ENCODE peak calls at places on chromosomes 1 and 21, in nine cellular contexts. G, A, E, C, Z, T, M, U and Y are unnamed samples.
A peak's percentile ranks its signal among the peaks of the same experiment; 100 is the strongest.

GRCh38 chr1:46529031-46529630 is 22.3 kb downstream of the KNCN start:
- DNase-seq in A (no peak), M (no peak), G (no peak), E (no peak), C (no peak), Z (no peak), U (no peak), T (peak; percentile 79), Y (no peak)

GRCh38 chr1:209926045-209926444 is 12.0 kb upstream of the SYT14 start:
- DNase-seq in T (peak; percentile 75), G (no peak), Z (no peak), C (no peak), M (no peak), U (no peak), A (peak; percentile 94), E (no peak), Y (no peak)

GRCh38 chr1:9705337-9706098 is 54.0 kb downstream of the PIK3CD start:
- DNase-seq in Z (no peak), M (no peak), A (no peak), E (no peak), G (no peak), U (peak; percentile 2), T (no peak), C (no peak), Y (no peak)

GRCh38 chr1:16187748-16188401 is 24.6 kb downstream of the ARHGEF19 start:
- DNase-seq in U (peak; percentile 91), A (peak; percentile 20), G (peak; percentile 79), C (peak; percentile 93), M (peak; percentile 71), Z (peak; percentile 65), E (peak; percentile 82), T (peak; percentile 95), Y (peak; percentile 82)

GRCh38 chr21:32480381-32480780 is 67.9 kb downstream of the EVA1C start:
- DNase-seq in M (no peak), T (no peak), E (no peak), U (no peak), G (no peak), A (no peak), C (no peak), Z (no peak), Y (no peak)

GRCh38 chr1:225824522-225824921 is 14.6 kb downstream of the EPHX1 start:
- DNase-seq in T (no peak), Z (no peak), G (no peak), M (no peak), E (peak; percentile 47), A (peak; percentile 41), U (no peak), C (peak; percentile 54), Y (no peak)

GRCh38 chr21:14981246-14981645 is 83.6 kb downstream of the NRIP1 start:
- DNase-seq in G (no peak), U (no peak), A (no peak), C (no peak), M (no peak), T (no peak), E (no peak), Z (no peak), Y (no peak)

GRCh38 chr1:173669491-173669941 is at the start of gene ANKRD45:
- DNase-seq in U (peak; percentile 86), T (no peak), C (peak; percentile 85), A (no peak), E (peak; percentile 67), M (no peak), G (no peak), Z (peak; percentile 45), Y (peak; percentile 88)

GRCh38 chr1:9929431-9930385 is 13.5 kb downstream of the LZIC start:
- DNase-seq in Z (no peak), M (no peak), G (no peak), U (no peak), E (no peak), A (no peak), C (no peak), T (no peak), Y (peak; percentile 70)

GRCh38 chr1:48524892-48525467 is 53.0 kb upstream of the SPATA6 start:
- DNase-seq in U (no peak), C (no peak), E (no peak), A (peak; percentile 19), Z (no peak), G (no peak), T (no peak), M (no peak), Y (no peak)

GRCh38 chr1:29519108-29519507 is 282.8 kb downstream of the PTPRU start:
- DNase-seq in C (no peak), M (no peak), U (no peak), G (no peak), Z (no peak), A (no peak), E (no peak), T (no peak), Y (peak; percentile 19)

GRCh38 chr1:62229932-62230331 is 35.3 kb downstream of the L1TD1 start:
- DNase-seq in M (no peak), T (no peak), G (no peak), U (no peak), E (no peak), Z (no peak), C (no peak), A (no peak), Y (no peak)

GRCh38 chr21:26572668-26573381 is at the start of gene CYYR1:
- DNase-seq in T (no peak), A (no peak), U (peak; percentile 50), C (peak; percentile 85), E (peak; percentile 10), M (no peak), Z (no peak), G (no peak), Y (peak; percentile 77)

GRCh38 chr21:33844104-33844889 is 71.3 kb downstream of the ATP5PO start:
- DNase-seq in T (no peak), A (no peak), M (no peak), E (peak; percentile 56), C (no peak), Z (no peak), G (no peak), U (peak; percentile 81), Y (no peak)

GRCh38 chr1:66596191-66596590 is 62.2 kb downstream of the SGIP1 start:
- DNase-seq in A (no peak), E (no peak), U (no peak), Z (no peak), G (no peak), C (no peak), M (no peak), T (no peak), Y (no peak)

GRCh38 chr1:169563650-169564049 is 22.6 kb downstream of the F5 start:
- DNase-seq in U (no peak), G (no peak), C (no peak), T (no peak), A (no peak), Z (no peak), M (no peak), E (no peak), Y (no peak)

GRCh38 chr1:26771643-26772321 is 16.0 kb upstream of the PIGV start:
- DNase-seq in U (no peak), Z (peak; percentile 21), C (no peak), G (no peak), T (peak; percentile 88), M (no peak), A (no peak), E (no peak), Y (no peak)

GRCh38 chr1:9233241-9233941 is 1.2 kb upstream of the H6PD start:
- DNase-seq in Z (no peak), G (no peak), T (peak; percentile 10), C (peak; percentile 92), E (peak; percentile 65), A (no peak), M (peak; percentile 72), U (peak; percentile 93), Y (peak; percentile 39)

GRCh38 chr1:14997646-14998276 is 155.8 kb upstream of the TMEM51 start:
- DNase-seq in A (no peak), T (no peak), U (no peak), M (no peak), Z (no peak), E (no peak), G (no peak), C (no peak), Y (no peak)

GRCh38 chr21:32257952-32258785 is 20.7 kb downstream of the MIS18A start:
- DNase-seq in C (no peak), M (peak; percentile 48), E (peak; percentile 86), T (peak; percentile 61), Z (peak; percentile 80), U (peak; percentile 70), G (peak; percentile 3), A (peak; percentile 94), Y (peak; percentile 68)

GRCh38 chr1:54326577-54327385 is 79.4 kb downstream of the SSBP3 start:
- DNase-seq in M (no peak), U (no peak), C (no peak), Z (no peak), A (peak; percentile 27), G (no peak), T (no peak), E (no peak), Y (no peak)

GRCh38 chr1:234473123-234473522 is 5.9 kb downstream of the TARBP1 start:
- DNase-seq in Z (peak; percentile 50), C (no peak), M (no peak), E (no peak), U (no peak), A (no peak), T (no peak), G (no peak), Y (no peak)